ENCODE peak calls at places on chromosomes 16 and 17, in six cellular contexts. Y, Q, F, C, P and T are unnamed samples.

GRCh38 chr17:17463821-17464220 is 13.0 kb upstream of the MED9 start:
- DNase-seq in F (no peak), Y (no peak), C (no peak), P (no peak), Q (no peak), T (no peak)

GRCh38 chr17:61249649-61250301 is 149.9 kb upstream of the TBX2 start:
- DNase-seq in Y (no peak), C (no peak), Q (no peak), F (no peak), P (no peak), T (no peak)

GRCh38 chr17:32525116-32525515 is 38.3 kb downstream of the CDK5R1 start:
- DNase-seq in Y (no peak), Q (no peak), F (no peak), C (no peak), P (no peak), T (no peak)

GRCh38 chr17:55453836-55454557 is 32.4 kb upstream of the MMD start:
- DNase-seq in Y (no peak), C (no peak), F (no peak), P (no peak), Q (no peak), T (no peak)

GRCh38 chr16:57616241-57616640 is 12.2 kb upstream of the ADGRG1 start:
- DNase-seq in C (peak), F (no peak), Y (no peak), Q (no peak), P (no peak), T (peak)

GRCh38 chr16:11219188-11219587 is 36.8 kb downstream of the SOCS1 start:
- DNase-seq in C (no peak), P (no peak), Y (no peak), F (no peak), Q (no peak), T (no peak)

GRCh38 chr17:31167111-31167510 is 72.3 kb downstream of the NF1 start:
- DNase-seq in Q (no peak), Y (no peak), C (no peak), P (no peak), F (no peak), T (no peak)

GRCh38 chr17:39174907-39175694 is 9.1 kb upstream of the ARL5C start:
- DNase-seq in C (peak), Q (peak), F (peak), P (peak), Y (peak), T (peak)

GRCh38 chr16:67719778-67720144 is 645 bp upstream of the GFOD2 start:
- DNase-seq in Y (no peak), C (peak), Q (peak), P (no peak), F (peak), T (peak)

GRCh38 chr17:38578641-38579480 is 26.9 kb downstream of the SRCIN1 start:
- DNase-seq in Q (no peak), P (no peak), Y (no peak), C (no peak), F (no peak), T (no peak)

GRCh38 chr16:53695070-53695469 is 8.6 kb downstream of the RPGRIP1L start:
- DNase-seq in F (no peak), P (no peak), C (no peak), Y (no peak), Q (no peak), T (no peak)

GRCh38 chr17:67245073-67245693 is at the start of gene HELZ:
- DNase-seq in Q (peak), C (peak), F (peak), P (peak), Y (peak), T (peak)

GRCh38 chr17:33750943-33751701 is 458.0 kb upstream of the ASIC2 start:
- DNase-seq in Y (peak), F (peak), P (peak), C (peak), Q (peak), T (peak)

GRCh38 chr17:57608369-57609124 is 136.6 kb downstream of the CCDC182 start:
- DNase-seq in C (no peak), P (no peak), Y (no peak), F (no peak), Q (no peak), T (no peak)

GRCh38 chr17:45171338-45172231 is 9.9 kb downstream of the HEXIM2 start:
- DNase-seq in Q (peak), Y (no peak), P (no peak), F (peak), C (peak), T (peak)

GRCh38 chr17:31425646-31426045 is 34.2 kb downstream of the RAB11FIP4 start:
- DNase-seq in Y (no peak), F (no peak), Q (no peak), C (peak), P (no peak), T (no peak)

GRCh38 chr16:67563708-67564468 is 1.6 kb downstream of the CTCF start:
- DNase-seq in Q (peak), Y (no peak), C (peak), F (no peak), P (no peak), T (peak)

GRCh38 chr17:31418773-31419350 is 27.4 kb downstream of the RAB11FIP4 start:
- DNase-seq in Q (no peak), P (no peak), Y (no peak), C (no peak), F (no peak), T (no peak)

GRCh38 chr16:11050954-11051353 is 106.6 kb downstream of the CLEC16A start:
- DNase-seq in F (no peak), C (no peak), P (no peak), Y (no peak), Q (no peak), T (no peak)

GRCh38 chr17:30021708-30022317 is 80.4 kb downstream of the EFCAB5 start:
- DNase-seq in Y (peak), P (no peak), Q (peak), F (peak), C (peak), T (peak)

GRCh38 chr16:57062329-57062728 is 30.1 kb upstream of the CPNE2 start:
- DNase-seq in Q (no peak), P (no peak), C (no peak), Y (no peak), F (no peak), T (no peak)

GRCh38 chr16:75263291-75263962 is 12.0 kb upstream of the BCAR1 start:
- DNase-seq in Q (no peak), F (peak), Y (no peak), P (no peak), C (no peak), T (no peak)
- H3K4me3 ChIP-seq in Q (peak), F (peak), Y (peak), P (no peak), C (no peak), T (no peak)

GRCh38 chr16:22977294-22977697 is 163.3 kb downstream of the HS3ST2 start:
- DNase-seq in Y (peak), P (no peak), Q (peak), C (no peak), F (no peak), T (no peak)
- TF ChIP-seq CTCF in Y (peak), P (no peak), Q (peak), C (peak), F (peak), T (no peak)

GRCh38 chr17:73341350-73342056 is 29.7 kb upstream of the CDC42EP4 start:
- DNase-seq in P (no peak), C (no peak), F (no peak), Y (no peak), Q (no peak), T (no peak)
- TF ChIP-seq POLR2A in P (no peak), C (no peak), F (no peak), Y (no peak), Q (no peak), T (no peak)

GRCh38 chr17:80956321-80957190 is 35.1 kb upstream of the CHMP6 start:
- DNase-seq in Y (no peak), F (no peak), C (no peak), Q (no peak), P (no peak), T (peak)
- H3K4me3 ChIP-seq in Y (no peak), F (no peak), C (no peak), Q (no peak), P (no peak), T (no peak)

GRCh38 chr16:89534147-89534788 is 26.1 kb downstream of the SPG7 start:
- DNase-seq in P (no peak), Q (no peak), F (no peak), C (no peak), Y (no peak), T (peak)

GRCh38 chr16:89529097-89529496 is 20.9 kb downstream of the SPG7 start:
- DNase-seq in C (no peak), F (no peak), Q (no peak), Y (no peak), P (no peak), T (no peak)

GRCh38 chr16:89525146-89525913 is 17.1 kb downstream of the SPG7 start:
- DNase-seq in C (no peak), F (peak), Y (no peak), Q (no peak), P (no peak), T (no peak)

GRCh38 chr16:89531821-89532526 is 23.8 kb downstream of the SPG7 start:
- DNase-seq in Q (no peak), C (no peak), P (no peak), Y (no peak), F (no peak), T (no peak)

DNA sequence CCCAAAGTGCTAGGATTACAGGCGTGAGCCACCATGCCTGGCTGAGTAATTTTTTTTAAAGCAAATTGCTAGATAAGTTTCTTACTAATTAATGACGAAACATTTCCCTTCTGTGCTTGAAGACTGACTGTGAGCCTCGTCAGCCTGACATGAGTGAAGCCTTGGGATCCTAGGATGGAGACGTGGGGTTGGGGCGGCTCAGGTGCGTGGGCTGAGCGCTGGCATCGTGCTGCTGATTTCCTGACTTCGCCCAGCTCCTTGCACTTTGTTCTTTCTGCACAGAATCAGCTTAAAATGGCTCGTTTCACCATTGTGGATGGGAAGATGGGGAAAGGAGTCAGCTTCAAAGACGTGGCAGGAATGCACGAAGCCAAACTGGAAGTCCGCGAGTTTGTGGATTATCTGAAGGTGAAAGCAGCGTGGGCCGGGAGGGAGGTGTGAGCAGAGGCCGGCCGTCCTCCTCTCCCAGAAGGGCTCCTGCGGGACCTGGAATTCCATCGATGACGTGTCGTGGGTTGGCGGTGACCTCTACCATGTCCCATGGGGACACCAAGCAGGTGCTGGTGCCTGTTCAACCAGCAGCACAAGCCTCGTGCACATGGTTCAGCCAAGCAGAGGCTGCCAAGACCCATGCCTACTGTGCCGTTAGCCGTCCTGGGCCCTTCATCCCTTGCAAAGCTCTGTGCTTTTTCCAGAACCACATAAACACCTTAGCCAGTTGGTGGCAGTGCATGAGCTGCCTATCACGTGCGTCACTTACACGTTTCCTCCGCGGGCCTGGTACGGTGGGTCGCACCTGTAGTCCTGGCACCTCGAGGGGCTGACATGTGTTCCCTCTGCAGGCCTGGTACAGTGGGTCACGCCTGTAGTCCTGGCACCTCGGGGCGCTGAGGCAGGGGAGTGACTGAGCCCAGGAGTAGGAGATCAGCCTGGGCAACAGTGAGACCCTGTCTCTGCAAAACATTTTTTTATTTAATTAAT is 22.5 kb downstream of the SPG7 start:
- DNase-seq in C (no peak), Q (no peak), F (no peak), P (no peak), Y (no peak), T (no peak)
- TF ChIP-seq CTCF in C (no peak), Q (no peak), F (no peak), P (no peak), Y (no peak), T (no peak)